ENCODE peak calls at places on chromosomes 2 and 18, in five cellular contexts. E, C, X, H and W are unnamed samples. For H3K79me2, the result is how much of the 10 kb centered on the place peaks cover.

GRCh38 chr2:19823507-19823906 is 78.3 kb downstream of the TTC32 start:
- DNase-seq in H (peak), C (no peak), X (no peak), E (no peak), W (no peak)

GRCh38 chr18:31203794-31204148 is 41.1 kb upstream of the DSC1 start:
- DNase-seq in X (no peak), C (no peak), H (no peak), E (no peak), W (no peak)

GRCh38 chr2:215878476-215879063 is 134.8 kb downstream of the MREG start:
- DNase-seq in E (no peak), H (peak), X (peak), C (no peak), W (peak)

GRCh38 chr2:218343591-218343990 is 13.1 kb upstream of the CATIP start:
- DNase-seq in H (no peak), E (no peak), C (no peak), X (no peak), W (no peak)

GRCh38 chr2:149743842-149744468 is 156.4 kb upstream of the MMADHC start:
- DNase-seq in C (no peak), E (no peak), X (peak), H (peak), W (no peak)

GRCh38 chr2:165872101-165872791 is 78.2 kb upstream of the GALNT3 start:
- DNase-seq in X (no peak), C (no peak), H (no peak), E (no peak), W (no peak)

GRCh38 chr2:55245411-55245810 is 12.9 kb downstream of the RPS27A start:
- DNase-seq in C (no peak), X (no peak), H (no peak), E (no peak), W (no peak)

GRCh38 chr2:95346738-95347671 is 49.9 kb downstream of the KCNIP3 start:
- DNase-seq in H (peak), C (no peak), E (no peak), X (no peak), W (no peak)

GRCh38 chr2:37589298-37589697 is 82.1 kb downstream of the CDC42EP3 start:
- DNase-seq in C (no peak), H (peak), X (peak), E (no peak), W (no peak)

GRCh38 chr2:101380376-101380775 is 6.9 kb downstream of the CREG2 start:
- DNase-seq in E (no peak), H (peak), C (no peak), X (peak), W (no peak)

GRCh38 chr18:46622999-46623398 is 34.0 kb downstream of the LOXHD1 start:
- DNase-seq in E (no peak), C (no peak), X (peak), H (peak), W (no peak)

GRCh38 chr2:136212426-136213378 is 94.8 kb upstream of the CXCR4 start:
- DNase-seq in C (no peak), E (no peak), X (no peak), H (no peak), W (no peak)

GRCh38 chr18:22032392-22032961 is 136.9 kb upstream of the GATA6 start:
- DNase-seq in E (no peak), H (peak), X (peak), C (peak), W (peak)

GRCh38 chr18:49011291-49011746 is 60.6 kb upstream of the SMAD7 start:
- DNase-seq in E (no peak), C (no peak), X (no peak), H (no peak), W (no peak)

GRCh38 chr18:25223211-25223610 is 128.8 kb downstream of the ZNF521 start:
- DNase-seq in X (no peak), H (no peak), E (no peak), C (no peak), W (no peak)

GRCh38 chr18:25225152-25225551 is 126.8 kb downstream of the ZNF521 start:
- DNase-seq in X (no peak), E (no peak), C (no peak), H (no peak), W (no peak)

GRCh38 chr18:25228410-25228809 is 123.6 kb downstream of the ZNF521 start:
- DNase-seq in C (no peak), H (no peak), X (no peak), E (no peak), W (no peak)

GRCh38 chr18:25223899-25224607 is 127.9 kb downstream of the ZNF521 start:
- DNase-seq in E (no peak), X (no peak), C (no peak), H (no peak), W (no peak)

DNA sequence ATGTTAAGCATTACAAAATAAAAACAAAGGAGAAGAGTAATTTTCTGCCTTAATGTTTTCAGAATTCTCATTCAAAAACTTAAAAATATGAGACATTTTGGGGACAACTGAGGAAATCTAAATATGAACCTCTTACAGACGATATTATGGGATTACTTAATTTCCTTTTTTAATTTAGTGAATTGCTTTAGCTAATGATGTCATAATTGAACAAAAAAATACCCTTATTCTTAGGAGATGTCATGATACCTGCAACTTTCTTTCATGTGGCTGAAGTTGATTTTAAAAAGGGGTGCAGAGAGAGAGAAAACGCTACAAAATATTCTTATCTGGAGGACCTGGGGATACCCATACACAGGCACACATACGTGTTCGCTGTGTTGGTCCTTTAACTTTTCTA is 129.3 kb downstream of the ZNF521 start:
- DNase-seq in E (no peak), H (no peak), X (no peak), C (no peak), W (no peak)
- H3K79me2 ChIP-seq in E (under half), H (under half), X (under half), C (under half), W (under half)

DNA sequence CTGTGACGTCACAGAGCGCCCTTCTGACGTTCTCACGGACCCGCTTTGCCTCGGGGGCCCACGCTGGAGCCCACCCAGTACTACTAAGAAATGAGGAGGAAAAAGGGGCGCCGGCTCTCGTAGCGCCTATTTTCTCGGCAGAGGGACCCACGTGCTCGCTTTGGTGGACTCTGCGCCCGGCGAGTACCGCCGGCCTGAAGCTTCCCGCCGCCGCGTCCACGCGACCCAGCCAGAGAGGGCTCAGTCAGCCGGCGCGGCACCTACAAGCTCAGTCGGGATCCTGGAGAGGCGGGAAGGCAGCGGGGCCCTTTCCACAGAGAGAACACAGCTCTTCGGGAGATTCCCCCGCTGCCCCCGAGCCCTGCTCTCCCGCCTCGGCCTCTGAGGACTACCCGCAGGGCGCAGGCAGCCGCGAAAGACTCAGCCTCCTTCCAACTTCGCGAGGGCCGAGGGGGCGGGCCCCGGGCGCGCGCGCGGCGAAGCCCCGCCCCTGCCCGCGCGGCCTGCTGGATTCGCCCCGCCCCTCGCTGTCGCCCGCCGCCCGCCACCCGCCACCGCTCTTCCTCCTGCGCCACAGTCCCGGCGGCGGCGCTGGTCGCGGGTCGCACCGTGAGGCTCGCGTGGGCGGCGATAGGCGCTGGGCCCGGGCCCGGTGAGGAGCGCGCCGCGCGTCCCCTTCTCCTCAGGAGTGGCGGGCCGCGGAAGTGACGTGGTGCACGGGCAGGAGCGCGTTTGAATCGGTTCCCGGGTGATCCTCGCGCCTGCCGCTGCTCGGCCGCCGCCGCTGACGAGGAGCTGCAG is at the start of gene SMCHD1:
- DNase-seq in H (peak), E (peak), X (peak), C (peak), W (peak)
- H3K79me2 ChIP-seq in H (under half), E (under half), X (under half), C (under half), W (under half)

GRCh38 chr18:59575995-59576394 is 121.2 kb downstream of the CCBE1 start:
- DNase-seq in X (no peak), C (no peak), E (no peak), H (peak), W (no peak)
- H3K79me2 ChIP-seq in X (under half), C (under half), E (under half), H (under half), W (under half)

GRCh38 chr18:9348766-9349165 is 14.2 kb downstream of the TWSG1 start:
- DNase-seq in X (no peak), H (peak), E (no peak), C (no peak), W (no peak)
- H3K79me2 ChIP-seq in X (under half), H (under half), E (under half), C (under half), W (under half)

GRCh38 chr2:71682341-71682740 is 229.0 kb downstream of the DYSF start:
- DNase-seq in C (no peak), H (no peak), E (no peak), X (no peak), W (no peak)

GRCh38 chr2:71681626-71682025 is 228.3 kb downstream of the DYSF start:
- DNase-seq in C (no peak), X (no peak), E (no peak), H (no peak), W (no peak)

GRCh38 chr2:71680925-71681324 is 227.6 kb downstream of the DYSF start:
- DNase-seq in C (no peak), H (no peak), E (no peak), X (no peak), W (no peak)

GRCh38 chr2:71679481-71679880 is 226.1 kb downstream of the DYSF start:
- DNase-seq in H (no peak), X (no peak), E (no peak), C (no peak), W (no peak)

GRCh38 chr2:71678874-71679273 is 225.5 kb downstream of the DYSF start:
- DNase-seq in E (no peak), X (no peak), H (no peak), C (no peak), W (no peak)
- H3K79me2 ChIP-seq in E (under half), X (under half), H (under half), C (under half), W (under half)

GRCh38 chr2:224982910-224983688 is 59.2 kb downstream of the DOCK10 start:
- DNase-seq in E (peak), H (no peak), C (no peak), X (no peak), W (no peak)

GRCh38 chr2:224982226-224982625 is 60.0 kb downstream of the DOCK10 start:
- DNase-seq in H (no peak), X (no peak), C (no peak), E (no peak), W (no peak)

GRCh38 chr2:224986479-224986878 is 55.8 kb downstream of the DOCK10 start:
- DNase-seq in C (no peak), E (no peak), X (no peak), H (no peak), W (no peak)

GRCh38 chr2:224984641-224985040 is 57.6 kb downstream of the DOCK10 start:
- DNase-seq in H (no peak), C (no peak), E (no peak), X (no peak), W (no peak)

DNA sequence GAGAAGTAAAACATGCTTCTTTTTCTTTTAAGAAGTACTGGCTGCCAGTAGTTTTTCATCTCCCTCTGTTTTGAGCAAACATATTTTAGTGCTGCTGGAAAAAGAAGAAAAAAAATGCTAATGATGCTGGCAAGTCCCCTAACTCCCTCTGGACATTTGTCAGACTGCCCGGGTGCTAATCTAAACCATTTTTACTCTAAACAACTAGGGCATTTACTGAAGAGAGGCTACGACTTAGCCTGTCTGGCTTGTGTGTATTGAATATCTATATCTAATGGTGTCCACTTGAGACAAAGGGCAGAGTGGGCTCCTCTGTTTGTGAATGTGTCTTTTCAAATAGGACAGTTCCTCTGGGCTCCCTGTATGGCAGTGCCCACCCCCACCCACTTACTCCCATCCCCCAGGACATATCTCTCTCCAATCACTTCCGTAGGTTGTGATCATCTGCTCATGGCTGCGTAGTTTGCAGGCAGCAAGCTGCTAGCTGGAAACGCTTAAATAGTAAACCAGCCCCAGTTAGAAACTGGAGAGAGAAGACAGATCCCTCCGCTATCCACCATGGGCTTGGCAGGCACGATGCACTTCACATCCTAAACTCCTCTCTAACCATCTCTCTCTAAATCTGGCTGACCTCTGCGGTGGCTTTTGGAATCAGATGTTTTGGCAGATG is 58.4 kb downstream of the DOCK10 start:
- DNase-seq in H (no peak), X (no peak), E (no peak), C (no peak), W (no peak)
- H3K79me2 ChIP-seq in H (under half), X (under half), E (under half), C (under half), W (under half)

GRCh38 chr2:30282721-30283120 is 51.4 kb downstream of the LBH start:
- DNase-seq in X (no peak), H (no peak), C (no peak), E (no peak), W (no peak)
- H3K79me2 ChIP-seq in X (under half), H (under half), C (under half), E (under half), W (under half)

GRCh38 chr2:10530607-10531239 is 82.6 kb upstream of the ODC1 start:
- DNase-seq in H (no peak), X (no peak), C (no peak), E (no peak), W (no peak)
- H3K79me2 ChIP-seq in H (under half), X (under half), C (under half), E (under half), W (under half)

GRCh38 chr2:200856806-200857205 is 7.7 kb downstream of the CLK1 start:
- DNase-seq in E (no peak), C (no peak), X (no peak), H (no peak), W (no peak)
- H3K79me2 ChIP-seq in E (half or more), C (half or more), X (half or more), H (half or more), W (half or more)

DNA sequence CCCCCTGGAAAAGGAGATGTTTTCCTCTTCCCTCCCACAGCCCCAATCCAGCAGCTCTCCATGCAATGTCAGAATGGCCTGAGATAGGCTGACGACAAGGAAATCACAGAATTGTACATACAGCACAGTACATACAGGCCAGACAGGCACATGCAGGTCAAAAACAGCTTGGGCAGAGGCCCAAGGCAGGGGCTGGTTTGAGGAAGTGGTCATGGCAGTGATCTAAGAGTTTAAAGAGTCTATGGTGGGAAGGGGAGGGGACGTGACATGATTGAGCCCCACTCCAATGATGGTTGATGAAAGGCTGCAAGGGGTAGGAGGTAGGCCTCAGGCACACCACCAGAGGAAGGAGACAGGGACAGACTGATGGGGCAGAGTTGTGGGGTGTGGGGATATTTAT is 4.3 kb downstream of the DCTN1 start:
- DNase-seq in X (no peak), H (no peak), C (no peak), E (no peak), W (no peak)
- H3K79me2 ChIP-seq in X (half or more), H (under half), C (under half), E (under half), W (under half)